ENCODE peak calls at places on chromosomes 5 and 9, in five cellular contexts. One of them, this sample, is unnamed. For H3K4me1, the result is how much of the 10 kb centered on the place peaks cover.

GRCh38 chr9:33289501-33289900 is 815 bp upstream of the NFX1 start:
- DNase-seq in IMR-90: no peak
- DNase-seq in lung: no peak
- DNase-seq in tibial nerve: no peak
- DNase-seq in upper lobe of right lung: peak
- DNase-seq in this sample: peak

GRCh38 chr5:180469866-180470265 is 24.3 kb upstream of the CNOT6 start:
- DNase-seq in IMR-90: no peak
- DNase-seq in lung: no peak
- DNase-seq in tibial nerve: no peak
- DNase-seq in upper lobe of right lung: no peak
- DNase-seq in this sample: no peak

GRCh38 chr9:76365028-76365427 is 29.2 kb downstream of the RFK start:
- DNase-seq in IMR-90: peak
- DNase-seq in lung: no peak
- DNase-seq in tibial nerve: no peak
- DNase-seq in upper lobe of right lung: no peak
- DNase-seq in this sample: no peak

GRCh38 chr9:96376926-96377874 is 6.3 kb downstream of the SLC35D2 start:
- DNase-seq in IMR-90: peak
- DNase-seq in lung: peak
- DNase-seq in tibial nerve: no peak
- DNase-seq in upper lobe of right lung: peak
- DNase-seq in this sample: no peak

GRCh38 chr9:96486351-96487029 is 36.5 kb downstream of the HABP4 start:
- DNase-seq in IMR-90: peak
- DNase-seq in lung: peak
- DNase-seq in tibial nerve: peak
- DNase-seq in upper lobe of right lung: peak
- DNase-seq in this sample: no peak

GRCh38 chr9:93097496-93098205 is 1.6 kb downstream of the CARD19 start:
- DNase-seq in IMR-90: peak
- DNase-seq in lung: no peak
- DNase-seq in tibial nerve: no peak
- DNase-seq in upper lobe of right lung: peak
- DNase-seq in this sample: peak

GRCh38 chr5:38607930-38608545 is 51.6 kb upstream of the LIFR start:
- DNase-seq in IMR-90: peak
- DNase-seq in lung: no peak
- DNase-seq in tibial nerve: no peak
- DNase-seq in upper lobe of right lung: no peak
- DNase-seq in this sample: no peak

GRCh38 chr5:157965989-157966388 is 107.0 kb upstream of the CLINT1 start:
- DNase-seq in IMR-90: no peak
- DNase-seq in lung: no peak
- DNase-seq in tibial nerve: no peak
- DNase-seq in upper lobe of right lung: no peak
- DNase-seq in this sample: no peak

GRCh38 chr9:93684806-93685553 is 108.6 kb downstream of the PHF2 start:
- DNase-seq in IMR-90: peak
- DNase-seq in lung: peak
- DNase-seq in tibial nerve: peak
- DNase-seq in upper lobe of right lung: peak
- DNase-seq in this sample: peak

GRCh38 chr9:93292288-93292615 is 108.3 kb downstream of the WNK2 start:
- DNase-seq in IMR-90: no peak
- DNase-seq in lung: no peak
- DNase-seq in tibial nerve: no peak
- DNase-seq in upper lobe of right lung: no peak
- DNase-seq in this sample: no peak

GRCh38 chr9:120909904-120910303 is 16.7 kb downstream of the TRAF1 start:
- DNase-seq in IMR-90: no peak
- DNase-seq in lung: no peak
- DNase-seq in tibial nerve: no peak
- DNase-seq in upper lobe of right lung: no peak
- DNase-seq in this sample: no peak

GRCh38 chr5:68287976-68288755 is 72.6 kb downstream of the PIK3R1 start:
- DNase-seq in IMR-90: peak
- DNase-seq in lung: peak
- DNase-seq in tibial nerve: no peak
- DNase-seq in upper lobe of right lung: peak
- DNase-seq in this sample: peak

GRCh38 chr5:68285857-68286611 is 70.5 kb downstream of the PIK3R1 start:
- DNase-seq in IMR-90: peak
- DNase-seq in lung: no peak
- DNase-seq in tibial nerve: peak
- DNase-seq in upper lobe of right lung: no peak
- DNase-seq in this sample: no peak

GRCh38 chr5:68287631-68287975 is 72.0 kb downstream of the PIK3R1 start:
- DNase-seq in IMR-90: no peak
- DNase-seq in lung: no peak
- DNase-seq in tibial nerve: no peak
- DNase-seq in upper lobe of right lung: no peak
- DNase-seq in this sample: no peak

GRCh38 chr5:68285075-68285827 is 69.7 kb downstream of the PIK3R1 start:
- DNase-seq in IMR-90: no peak
- DNase-seq in lung: no peak
- DNase-seq in tibial nerve: no peak
- DNase-seq in upper lobe of right lung: no peak
- DNase-seq in this sample: no peak

GRCh38 chr5:68286612-68286912 is 71.0 kb downstream of the PIK3R1 start:
- DNase-seq in IMR-90: no peak
- DNase-seq in lung: no peak
- DNase-seq in tibial nerve: no peak
- DNase-seq in upper lobe of right lung: no peak
- DNase-seq in this sample: no peak
- H3K4me1 ChIP-seq in IMR-90: under half
- H3K4me1 ChIP-seq in lung: under half
- H3K4me1 ChIP-seq in tibial nerve: under half
- H3K4me1 ChIP-seq in upper lobe of right lung: half or more
- H3K4me1 ChIP-seq in this sample: half or more

GRCh38 chr5:82336566-82337351 is 58.6 kb upstream of the RPS23 start:
- DNase-seq in IMR-90: no peak
- DNase-seq in lung: no peak
- DNase-seq in tibial nerve: no peak
- DNase-seq in upper lobe of right lung: no peak
- DNase-seq in this sample: no peak
- H3K27ac ChIP-seq in IMR-90: no peak
- H3K27ac ChIP-seq in lung: no peak
- H3K27ac ChIP-seq in tibial nerve: peak
- H3K27ac ChIP-seq in upper lobe of right lung: no peak
- H3K27ac ChIP-seq in this sample: no peak

GRCh38 chr5:144335561-144335960 is 164.9 kb downstream of the KCTD16 start:
- DNase-seq in IMR-90: no peak
- DNase-seq in lung: no peak
- DNase-seq in tibial nerve: no peak
- DNase-seq in upper lobe of right lung: no peak
- DNase-seq in this sample: no peak
- H3K4me1 ChIP-seq in IMR-90: under half
- H3K4me1 ChIP-seq in lung: under half
- H3K4me1 ChIP-seq in tibial nerve: under half
- H3K4me1 ChIP-seq in upper lobe of right lung: under half
- H3K4me1 ChIP-seq in this sample: under half

GRCh38 chr5:139871624-139872023 is 76.0 kb downstream of the PSD2 start:
- DNase-seq in IMR-90: no peak
- DNase-seq in lung: no peak
- DNase-seq in tibial nerve: no peak
- DNase-seq in upper lobe of right lung: no peak
- DNase-seq in this sample: no peak
- H3K27ac ChIP-seq in IMR-90: no peak
- H3K27ac ChIP-seq in lung: no peak
- H3K27ac ChIP-seq in tibial nerve: no peak
- H3K27ac ChIP-seq in upper lobe of right lung: no peak
- H3K27ac ChIP-seq in this sample: no peak

GRCh38 chr5:119324842-119325241 is 31.0 kb upstream of the TNFAIP8 start:
- DNase-seq in IMR-90: no peak
- DNase-seq in lung: no peak
- DNase-seq in tibial nerve: no peak
- DNase-seq in upper lobe of right lung: no peak
- DNase-seq in this sample: no peak
- H3K4me1 ChIP-seq in IMR-90: under half
- H3K4me1 ChIP-seq in lung: under half
- H3K4me1 ChIP-seq in tibial nerve: under half
- H3K4me1 ChIP-seq in upper lobe of right lung: under half
- H3K4me1 ChIP-seq in this sample: half or more

GRCh38 chr5:150285114-150285513 is 4.5 kb downstream of the CAMK2A start:
- DNase-seq in IMR-90: no peak
- DNase-seq in lung: no peak
- DNase-seq in tibial nerve: no peak
- DNase-seq in upper lobe of right lung: no peak
- DNase-seq in this sample: peak

GRCh38 chr5:150283904-150284303 is 5.7 kb downstream of the CAMK2A start:
- DNase-seq in IMR-90: no peak
- DNase-seq in lung: no peak
- DNase-seq in tibial nerve: no peak
- DNase-seq in upper lobe of right lung: no peak
- DNase-seq in this sample: no peak

GRCh38 chr5:150284311-150284710 is 5.3 kb downstream of the CAMK2A start:
- DNase-seq in IMR-90: no peak
- DNase-seq in lung: no peak
- DNase-seq in tibial nerve: no peak
- DNase-seq in upper lobe of right lung: no peak
- DNase-seq in this sample: peak

GRCh38 chr5:150288361-150288760 is 1.2 kb downstream of the CAMK2A start:
- DNase-seq in IMR-90: no peak
- DNase-seq in lung: no peak
- DNase-seq in tibial nerve: no peak
- DNase-seq in upper lobe of right lung: no peak
- DNase-seq in this sample: peak

GRCh38 chr5:150286820-150287219 is 2.8 kb downstream of the CAMK2A start:
- DNase-seq in IMR-90: no peak
- DNase-seq in lung: no peak
- DNase-seq in tibial nerve: no peak
- DNase-seq in upper lobe of right lung: no peak
- DNase-seq in this sample: peak
- H3K27ac ChIP-seq in IMR-90: no peak
- H3K27ac ChIP-seq in lung: no peak
- H3K27ac ChIP-seq in tibial nerve: no peak
- H3K27ac ChIP-seq in upper lobe of right lung: no peak
- H3K27ac ChIP-seq in this sample: no peak

GRCh38 chr9:131733601-131734061 is 6.2 kb downstream of the RAPGEF1 start:
- DNase-seq in IMR-90: peak
- DNase-seq in lung: no peak
- DNase-seq in tibial nerve: no peak
- DNase-seq in upper lobe of right lung: no peak
- DNase-seq in this sample: no peak
- H3K4me1 ChIP-seq in IMR-90: under half
- H3K4me1 ChIP-seq in lung: under half
- H3K4me1 ChIP-seq in tibial nerve: under half
- H3K4me1 ChIP-seq in upper lobe of right lung: half or more
- H3K4me1 ChIP-seq in this sample: half or more

GRCh38 chr9:71755869-71756268 is 12.4 kb downstream of the CEMIP2 start:
- DNase-seq in IMR-90: no peak
- DNase-seq in lung: no peak
- DNase-seq in tibial nerve: no peak
- DNase-seq in upper lobe of right lung: no peak
- DNase-seq in this sample: no peak

GRCh38 chr9:71756753-71757152 is 11.6 kb downstream of the CEMIP2 start:
- DNase-seq in IMR-90: no peak
- DNase-seq in lung: no peak
- DNase-seq in tibial nerve: no peak
- DNase-seq in upper lobe of right lung: no peak
- DNase-seq in this sample: no peak

GRCh38 chr9:71758277-71758676 is 10.0 kb downstream of the CEMIP2 start:
- DNase-seq in IMR-90: no peak
- DNase-seq in lung: no peak
- DNase-seq in tibial nerve: no peak
- DNase-seq in upper lobe of right lung: no peak
- DNase-seq in this sample: no peak

GRCh38 chr9:71760901-71761300 is 7.4 kb downstream of the CEMIP2 start:
- DNase-seq in IMR-90: no peak
- DNase-seq in lung: no peak
- DNase-seq in tibial nerve: no peak
- DNase-seq in upper lobe of right lung: no peak
- DNase-seq in this sample: no peak

GRCh38 chr9:71758785-71759184 is 9.5 kb downstream of the CEMIP2 start:
- DNase-seq in IMR-90: peak
- DNase-seq in lung: no peak
- DNase-seq in tibial nerve: no peak
- DNase-seq in upper lobe of right lung: no peak
- DNase-seq in this sample: no peak
- H3K27ac ChIP-seq in IMR-90: no peak
- H3K27ac ChIP-seq in lung: no peak
- H3K27ac ChIP-seq in tibial nerve: peak
- H3K27ac ChIP-seq in upper lobe of right lung: no peak
- H3K27ac ChIP-seq in this sample: no peak